ENCODE peak calls at places on chromosomes 2 and 18, in ten cellular contexts. C, G, I, V, F, U, Y, S, M and W are unnamed samples.

GRCh38 chr2:237691908-237692600 is 64.7 kb downstream of the LRRFIP1 start:
- DNase-seq in C (peak), G (peak), I (peak), V (peak), F (peak), U (peak), Y (peak), S (peak), M (peak), W (peak)

GRCh38 chr2:118224888-118225264 is 136.6 kb downstream of the INSIG2 start:
- DNase-seq in C (no peak), G (no peak), I (no peak), V (no peak), F (peak), U (no peak), Y (no peak), S (no peak), M (no peak), W (no peak)

GRCh38 chr2:234969329-234970157 is 17.7 kb downstream of the SH3BP4 start:
- DNase-seq in C (no peak), G (no peak), I (no peak), V (no peak), F (no peak), U (no peak), Y (no peak), S (no peak), M (no peak), W (no peak)

GRCh38 chr2:241900251-241901017 is 30.9 kb downstream of the RTP5 start:
- DNase-seq in C (peak), G (no peak), I (no peak), V (no peak), F (no peak), U (no peak), Y (no peak), S (peak), M (no peak), W (no peak)

GRCh38 chr18:49476664-49477411 is 10.2 kb downstream of the C18orf32 start:
- DNase-seq in C (no peak), G (no peak), I (no peak), V (peak), F (no peak), U (peak), Y (no peak), S (no peak), M (peak), W (no peak)

GRCh38 chr2:3712424-3712823 is 9.0 kb downstream of the DCDC2C start:
- DNase-seq in C (no peak), G (no peak), I (no peak), V (no peak), F (no peak), U (no peak), Y (no peak), S (no peak), M (no peak), W (no peak)

GRCh38 chr2:225112362-225113111 is 70.3 kb upstream of the DOCK10 start:
- DNase-seq in C (no peak), G (no peak), I (no peak), V (no peak), F (peak), U (no peak), Y (no peak), S (no peak), M (no peak), W (no peak)

GRCh38 chr2:176579608-176580007 is 310.4 kb downstream of the MTX2 start:
- DNase-seq in C (no peak), G (no peak), I (no peak), V (no peak), F (no peak), U (no peak), Y (no peak), S (no peak), M (no peak), W (no peak)

GRCh38 chr2:74690571-74690970 is 36.5 kb downstream of the SEMA4F start:
- DNase-seq in C (no peak), G (peak), I (no peak), V (peak), F (peak), U (peak), Y (no peak), S (peak), M (peak), W (no peak)

GRCh38 chr2:118148809-118149208 is 60.5 kb downstream of the INSIG2 start:
- DNase-seq in C (no peak), G (no peak), I (no peak), V (no peak), F (no peak), U (no peak), Y (no peak), S (no peak), M (no peak), W (no peak)

GRCh38 chr2:175111200-175111657 is 56.8 kb downstream of the ATF2 start:
- DNase-seq in C (no peak), G (peak), I (no peak), V (peak), F (peak), U (peak), Y (no peak), S (peak), M (peak), W (no peak)

GRCh38 chr2:112805542-112805941 is 21.2 kb upstream of the IL1A start:
- DNase-seq in C (no peak), G (no peak), I (no peak), V (no peak), F (no peak), U (no peak), Y (no peak), S (no peak), M (no peak), W (no peak)

GRCh38 chr18:44934894-44935293 is 254.2 kb downstream of the SETBP1 start:
- DNase-seq in C (no peak), G (no peak), I (no peak), V (no peak), F (no peak), U (no peak), Y (no peak), S (no peak), M (no peak), W (no peak)

GRCh38 chr2:131042161-131042775 is 51.0 kb downstream of the FAM168B start:
- DNase-seq in C (no peak), G (no peak), I (no peak), V (no peak), F (no peak), U (no peak), Y (no peak), S (no peak), M (no peak), W (no peak)

GRCh38 chr18:52937840-52938239 is 597.8 kb downstream of the DCC start:
- DNase-seq in C (no peak), G (no peak), I (no peak), V (no peak), F (no peak), U (no peak), Y (no peak), S (no peak), M (no peak), W (no peak)

GRCh38 chr18:77749189-77749588 is 499.5 kb downstream of the GALR1 start:
- DNase-seq in C (no peak), G (no peak), I (no peak), V (peak), F (no peak), U (no peak), Y (no peak), S (no peak), M (no peak), W (no peak)

GRCh38 chr18:79624356-79624961 is 55.1 kb upstream of the CTDP1 start:
- DNase-seq in C (peak), G (no peak), I (no peak), V (no peak), F (no peak), U (no peak), Y (no peak), S (no peak), M (no peak), W (no peak)

GRCh38 chr18:7414459-7414858 is 152.7 kb upstream of the PTPRM start:
- DNase-seq in C (no peak), G (no peak), I (no peak), V (no peak), F (no peak), U (no peak), Y (no peak), S (no peak), M (no peak), W (no peak)

GRCh38 chr18:21000667-21001066 is 110.9 kb downstream of the ROCK1 start:
- DNase-seq in C (no peak), G (no peak), I (no peak), V (no peak), F (no peak), U (no peak), Y (no peak), S (no peak), M (peak), W (no peak)

GRCh38 chr18:42028232-42028832 is 73.3 kb downstream of the PIK3C3 start:
- DNase-seq in C (no peak), G (peak), I (no peak), V (peak), F (no peak), U (peak), Y (peak), S (peak), M (peak), W (peak)

GRCh38 chr2:6443424-6443823 is 422.3 kb downstream of the CMPK2 start:
- DNase-seq in C (no peak), G (no peak), I (no peak), V (no peak), F (no peak), U (no peak), Y (no peak), S (no peak), M (no peak), W (no peak)

GRCh38 chr18:6751207-6751606 is 21.7 kb downstream of the ARHGAP28 start:
- DNase-seq in C (no peak), G (no peak), I (no peak), V (no peak), F (no peak), U (no peak), Y (no peak), S (no peak), M (no peak), W (no peak)

GRCh38 chr18:28995319-28995718 is 818.4 kb upstream of the CDH2 start:
- DNase-seq in C (no peak), G (no peak), I (no peak), V (no peak), F (no peak), U (no peak), Y (no peak), S (peak), M (no peak), W (no peak)

GRCh38 chr2:241011751-241012510 is 13.5 kb downstream of the SNED1 start:
- DNase-seq in C (peak), G (no peak), I (no peak), V (no peak), F (no peak), U (no peak), Y (no peak), S (peak), M (no peak), W (no peak)

GRCh38 chr2:68849579-68850030 is 21.6 kb downstream of the BMP10 start:
- DNase-seq in C (no peak), G (no peak), I (no peak), V (no peak), F (no peak), U (no peak), Y (no peak), S (no peak), M (peak), W (no peak)

GRCh38 chr2:219111375-219112069 is 49.1 kb downstream of the NHEJ1 start:
- DNase-seq in C (no peak), G (no peak), I (no peak), V (no peak), F (no peak), U (no peak), Y (no peak), S (no peak), M (no peak), W (no peak)

GRCh38 chr2:44429034-44429433 is 67.3 kb downstream of the CAMKMT start:
- DNase-seq in C (no peak), G (no peak), I (no peak), V (no peak), F (no peak), U (peak), Y (no peak), S (no peak), M (no peak), W (no peak)

GRCh38 chr2:68971591-68972231 is 2.7 kb upstream of the GKN1 start:
- DNase-seq in C (no peak), G (peak), I (no peak), V (no peak), F (no peak), U (peak), Y (no peak), S (no peak), M (peak), W (no peak)

GRCh38 chr2:186325827-186326535 is 160.1 kb upstream of the ZC3H15 start:
- DNase-seq in C (no peak), G (no peak), I (no peak), V (no peak), F (no peak), U (no peak), Y (no peak), S (no peak), M (no peak), W (no peak)

GRCh38 chr2:146818122-146818521 is 1026.7 kb upstream of the ACVR2A start:
- DNase-seq in C (no peak), G (no peak), I (no peak), V (no peak), F (no peak), U (no peak), Y (no peak), S (no peak), M (no peak), W (no peak)

GRCh38 chr2:222904557-222905258 is 43.9 kb downstream of the ACSL3 start:
- DNase-seq in C (no peak), G (no peak), I (no peak), V (no peak), F (no peak), U (no peak), Y (no peak), S (no peak), M (peak), W (no peak)

GRCh38 chr2:188089896-188090295 is 201.8 kb upstream of the GULP1 start:
- DNase-seq in C (no peak), G (no peak), I (no peak), V (no peak), F (no peak), U (no peak), Y (no peak), S (no peak), M (peak), W (no peak)

GRCh38 chr2:8822218-8822617 is 15.2 kb downstream of the KIDINS220 start:
- DNase-seq in C (no peak), G (no peak), I (no peak), V (no peak), F (no peak), U (no peak), Y (no peak), S (no peak), M (no peak), W (no peak)

GRCh38 chr18:57982372-57983021 is 61.5 kb upstream of the NEDD4L start:
- DNase-seq in C (no peak), G (no peak), I (no peak), V (no peak), F (no peak), U (no peak), Y (no peak), S (no peak), M (no peak), W (no peak)

GRCh38 chr2:28422903-28423741 is 30.5 kb downstream of the FOSL2 start:
- DNase-seq in C (no peak), G (no peak), I (no peak), V (no peak), F (no peak), U (no peak), Y (no peak), S (no peak), M (no peak), W (no peak)

GRCh38 chr2:7032371-7032770 is 115.2 kb downstream of the RNF144A start:
- DNase-seq in C (no peak), G (no peak), I (no peak), V (no peak), F (no peak), U (no peak), Y (no peak), S (no peak), M (no peak), W (no peak)

GRCh38 chr18:74768096-74768495 is 170.4 kb downstream of the ZNF407 start:
- DNase-seq in C (no peak), G (no peak), I (no peak), V (no peak), F (no peak), U (no peak), Y (no peak), S (no peak), M (no peak), W (no peak)